ENCODE peak calls at places on chromosomes 11 and 22, in seven cellular contexts. I, Y, U, S, B, W and O are unnamed samples.

GRCh38 chr11:65112551-65113360 is 1.1 kb downstream of the TM7SF2 start:
- DNase-seq in U (peak; percentile 75), B (no peak), W (peak; percentile 84), Y (no peak), S (peak; percentile 66), I (peak; percentile 86), O (peak; percentile 28)

GRCh38 chr22:39205344-39206021 is 39.3 kb downstream of the PDGFB start:
- DNase-seq in U (no peak), Y (peak; percentile 46), B (no peak), W (peak; percentile 86), I (no peak), S (no peak), O (peak; percentile 52)

GRCh38 chr11:126585388-126586302 is 230.2 kb downstream of the ST3GAL4 start:
- DNase-seq in B (peak; percentile 75), S (peak; percentile 61), I (peak; percentile 66), U (peak; percentile 58), W (peak; percentile 96), Y (peak; percentile 91), O (peak; percentile 94)

GRCh38 chr11:1750840-1751520 is 585 bp upstream of the IFITM10 start:
- DNase-seq in Y (no peak), I (peak; percentile 64), W (no peak), B (no peak), S (no peak), U (no peak), O (no peak)

GRCh38 chr22:19062909-19063308 is 59.3 kb downstream of the DGCR2 start:
- DNase-seq in B (no peak), U (no peak), W (no peak), I (no peak), S (no peak), Y (no peak), O (no peak)

GRCh38 chr11:70891844-70892380 is 360.5 kb downstream of the SHANK2 start:
- DNase-seq in W (no peak), Y (no peak), S (no peak), U (no peak), B (no peak), I (no peak), O (no peak)

GRCh38 chr11:71336176-71336995 is 84.0 kb upstream of the SHANK2 start:
- DNase-seq in S (no peak), B (no peak), U (no peak), I (peak; percentile 5), Y (no peak), W (no peak), O (no peak)

GRCh38 chr22:30941363-30941740 is 27.2 kb downstream of the MORC2 start:
- DNase-seq in U (no peak), W (no peak), Y (no peak), I (no peak), S (no peak), B (no peak), O (no peak)

GRCh38 chr22:29813563-29813962 is 24.5 kb downstream of the ASCC2 start:
- DNase-seq in B (no peak), W (peak; percentile 30), Y (no peak), I (no peak), S (no peak), U (no peak), O (no peak)

GRCh38 chr22:29128891-29129643 is 56.2 kb downstream of the KREMEN1 start:
- DNase-seq in Y (peak; percentile 78), B (no peak), W (peak; percentile 73), I (no peak), S (no peak), U (no peak), O (no peak)

GRCh38 chr11:62974848-62975522 is 9.8 kb downstream of the SLC22A6 start:
- DNase-seq in I (peak; percentile 68), S (no peak), B (no peak), Y (no peak), U (peak; percentile 67), W (peak; percentile 8), O (peak; percentile 10)
- TF ChIP-seq CTCF in I (peak; percentile 44), S (no peak), B (peak; percentile 31), Y (no peak), U (peak; percentile 64), W (no peak), O (peak; percentile 31)

GRCh38 chr11:3162410-3163240 is 2.5 kb downstream of the OSBPL5 start:
- DNase-seq in W (no peak), I (peak; percentile 43), S (no peak), B (no peak), U (no peak), Y (no peak), O (no peak)
- H3K4me3 ChIP-seq in W (peak overlapping the region; percentile 63), I (peak overlapping the region; percentile 84), S (no peak overlapping the region), B (no peak overlapping the region), U (no peak overlapping the region), Y (peak overlapping the region; percentile 91), O (peak overlapping the region; percentile 86)

GRCh38 chr11:68950268-68950667 is 30.5 kb downstream of the MRGPRD start:
- DNase-seq in Y (no peak), W (peak; percentile 56), I (peak; percentile 28), B (no peak), U (peak; percentile 79), S (no peak), O (peak; percentile 4)
- TF ChIP-seq CTCF in Y (peak; percentile 52), W (peak; percentile 46), I (no peak), B (peak; percentile 41), U (peak; percentile 63), S (no peak), O (peak; percentile 42)

GRCh38 chr11:18720086-18720810 is 5.7 kb downstream of the IGSF22 start:
- DNase-seq in Y (peak; percentile 30), U (peak; percentile 29), W (peak; percentile 86), B (peak; percentile 49), S (no peak), I (peak; percentile 20), O (peak; percentile 62)
- H3K4me3 ChIP-seq in Y (no peak overlapping the region), U (peak overlapping the region; percentile 64), W (peak overlapping the region; percentile 64), B (no peak overlapping the region), S (no peak overlapping the region), I (peak overlapping the region; percentile 69), O (no peak overlapping the region)

GRCh38 chr22:25702046-25702445 is 39.9 kb upstream of the MYO18B start:
- DNase-seq in U (no peak), B (no peak), W (peak; percentile 50), I (no peak), S (no peak), Y (peak; percentile 24), O (peak; percentile 55)
- TF ChIP-seq CTCF in U (peak; percentile 49), B (peak; percentile 23), W (no peak), I (peak; percentile 42), S (peak; percentile 34), Y (peak; percentile 53), O (peak; percentile 31)